ENCODE peak calls at places on chromosomes 3 and 15, in five cellular contexts. B is RKO; S is activated T-cell treated with anti-CD3 and anti-CD28 coated beads, Interleukin-2, amount 50 U/mL, for 72 hours; A is RWPE1; G is HEK293T. L is an unnamed sample.

GRCh38 chr15:60854858-60855568 is 374.1 kb downstream of the RORA start:
- DNase-seq in B (no peak), S (no peak), A (peak; percentile 9), G (no peak), L (no peak)

GRCh38 chr3:184460276-184460675 is 80.4 kb downstream of the CHRD start:
- DNase-seq in G (no peak), B (no peak), S (no peak), A (no peak), L (no peak)

GRCh38 chr15:56082263-56082761 is 88.9 kb upstream of the NEDD4 start:
- DNase-seq in B (no peak), S (no peak), G (no peak), A (peak; percentile 13), L (peak; percentile 67)

GRCh38 chr3:64489361-64490044 is 198.3 kb downstream of the ADAMTS9 start:
- DNase-seq in S (no peak), B (no peak), A (peak; percentile 10), G (peak; percentile 80), L (no peak)

GRCh38 chr3:17481116-17481515 is 261.3 kb downstream of the TBC1D5 start:
- DNase-seq in S (no peak), G (no peak), B (no peak), A (no peak), L (no peak)

GRCh38 chr15:39939487-39940452 is 5.9 kb downstream of the EIF2AK4 start:
- DNase-seq in B (no peak), S (no peak), G (no peak), A (no peak), L (no peak)

GRCh38 chr3:53195602-53196574 is 34.9 kb downstream of the PRKCD start:
- DNase-seq in G (peak; percentile 87), S (peak; percentile 75), A (peak; percentile 45), B (no peak), L (no peak)

GRCh38 chr15:70670680-70671079 is 92.7 kb downstream of the UACA start:
- DNase-seq in G (no peak), B (peak; percentile 23), A (peak; percentile 10), S (no peak), L (no peak)

GRCh38 chr3:194872669-194872977 is 186.9 kb downstream of the FAM43A start:
- DNase-seq in B (no peak), S (no peak), G (no peak), A (peak; percentile 80), L (peak; percentile 69)

GRCh38 chr3:72590732-72591192 is 257.5 kb downstream of the SHQ1 start:
- DNase-seq in A (no peak), B (no peak), G (peak; percentile 21), S (no peak), L (no peak)

GRCh38 chr15:33154366-33155166 is 39.9 kb downstream of the FMN1 start:
- DNase-seq in A (no peak), B (no peak), G (no peak), S (no peak), L (no peak)

GRCh38 chr15:49135893-49136292 is 19.5 kb downstream of the COPS2 start:
- DNase-seq in B (no peak), A (peak; percentile 62), S (no peak), G (no peak), L (peak; percentile 82)

GRCh38 chr3:127673191-127674098 is 693 bp downstream of the ABTB1 start:
- DNase-seq in A (no peak), G (peak; percentile 52), B (peak; percentile 68), S (peak; percentile 69), L (no peak)

GRCh38 chr3:104360038-104360437 is 1006.7 kb upstream of the ALCAM start:
- DNase-seq in G (no peak), A (no peak), S (no peak), B (no peak), L (no peak)

GRCh38 chr3:192802957-192803899 is 75.9 kb upstream of the FGF12 start:
- DNase-seq in G (peak; percentile 23), A (peak; percentile 42), B (peak; percentile 74), S (no peak), L (no peak)

GRCh38 chr15:76983588-76984379 is 11.1 kb upstream of the PSTPIP1 start:
- DNase-seq in G (no peak), B (no peak), S (no peak), A (no peak), L (no peak)

GRCh38 chr15:78767331-78767951 is 43.8 kb downstream of the ADAMTS7 start:
- DNase-seq in A (no peak), G (no peak), S (no peak), B (no peak), L (no peak)

GRCh38 chr15:38853608-38854007 is 289.0 kb upstream of the RASGRP1 start:
- DNase-seq in A (peak; percentile 12), S (peak; percentile 24), G (peak; percentile 13), B (peak; percentile 19), L (no peak)

GRCh38 chr3:170128977-170129431 is 52.5 kb downstream of the PHC3 start:
- DNase-seq in B (peak; percentile 76), S (peak; percentile 17), G (peak; percentile 18), A (peak; percentile 32), L (no peak)

GRCh38 chr3:71854096-71854495 is 69.1 kb upstream of the PROK2 start:
- DNase-seq in S (no peak), G (no peak), B (no peak), A (no peak), L (no peak)